ENCODE peak calls at places on chromosome 2, in five cellular contexts. B is left ventricle myocardium inferior, J is cardiac muscle cell, E is LHCN-M2, H is AG04449. P is an unnamed sample.

GRCh38 chr2:215055891-215056290 is 82.5 kb downstream of the ABCA12 start:
- DNase-seq in B (no peak), J (no peak), E (no peak), H (no peak), P (no peak)

GRCh38 chr2:222000326-222000725 is 298.5 kb downstream of the PAX3 start:
- DNase-seq in B (no peak), J (no peak), E (peak; percentile 89), H (peak; percentile 45), P (no peak)

GRCh38 chr2:241886840-241887447 is 17.4 kb downstream of the RTP5 start:
- DNase-seq in B (no peak), J (no peak), E (no peak), H (no peak), P (no peak)

GRCh38 chr2:105873721-105874120 is 129.0 kb downstream of the NCK2 start:
- DNase-seq in B (no peak), J (no peak), E (peak; percentile 84), H (no peak), P (no peak)

GRCh38 chr2:211455225-211455841 is 898.9 kb downstream of the CPS1 start:
- DNase-seq in B (no peak), J (peak; percentile 61), E (peak; percentile 33), H (no peak), P (no peak)

GRCh38 chr2:8628179-8628869 is 53.5 kb upstream of the ID2 start:
- DNase-seq in B (no peak), J (no peak), E (no peak), H (no peak), P (no peak)

GRCh38 chr2:197707316-197708213 is 2.4 kb downstream of the MARS2 start:
- DNase-seq in B (no peak), J (peak; percentile 48), E (peak; percentile 52), H (no peak), P (no peak)

GRCh38 chr2:191453756-191454155 is 208.6 kb downstream of the MYO1B start:
- DNase-seq in B (no peak), J (no peak), E (no peak), H (no peak), P (no peak)

GRCh38 chr2:199861116-199861774 is 10.3 kb upstream of the FTCDNL1 start:
- DNase-seq in B (no peak), J (no peak), E (peak; percentile 20), H (no peak), P (no peak)

P was measured in CD14-positive monocyte.